ENCODE peak calls at places on chromosomes 2 and 18, in five cellular contexts. A, G, K, T and H are unnamed samples.
A peak's percentile ranks its signal among the peaks of the same experiment; 100 is the strongest.

GRCh38 chr2:55779459-55780421 is 86.1 kb upstream of the PNPT1 start:
- DNase-seq in G (no peak), T (no peak), A (peak; percentile 35), K (no peak), H (no peak)

GRCh38 chr2:3299703-3300102 is 77.9 kb downstream of the EIPR1 start:
- DNase-seq in K (no peak), A (no peak), T (no peak), G (no peak), H (no peak)

GRCh38 chr2:214652473-214652872 is 157.0 kb downstream of the BARD1 start:
- DNase-seq in T (no peak), A (no peak), K (no peak), G (no peak), H (no peak)

GRCh38 chr2:101587251-101587650 is 110.3 kb upstream of the MAP4K4 start:
- DNase-seq in A (no peak), G (no peak), K (no peak), T (no peak), H (no peak)

GRCh38 chr2:27992787-27993747 is 102.5 kb downstream of the BABAM2 start:
- DNase-seq in G (no peak), A (no peak), K (no peak), T (no peak), H (no peak)

GRCh38 chr18:8828798-8829197 is 123.4 kb downstream of the MTCL1 start:
- DNase-seq in G (no peak), A (no peak), K (no peak), T (no peak), H (no peak)

GRCh38 chr2:16747257-16747656 is 81.6 kb upstream of the CYRIA start:
- DNase-seq in G (no peak), T (no peak), K (no peak), A (no peak), H (no peak)

GRCh38 chr18:48892146-48892855 is 58.5 kb downstream of the SMAD7 start:
- DNase-seq in G (no peak), T (no peak), A (no peak), K (no peak), H (peak; percentile 9)

GRCh38 chr2:237181844-237182243 is 96.2 kb downstream of the COPS8 start:
- DNase-seq in K (no peak), G (no peak), T (no peak), A (no peak), H (no peak)

GRCh38 chr2:179521944-179522343 is 257.3 kb upstream of the SESTD1 start:
- DNase-seq in G (no peak), T (no peak), A (no peak), K (no peak), H (no peak)